ENCODE peak calls at places on chromosomes 2 and 18, in seven cellular contexts. One of them, this sample, is unnamed.

GRCh38 chr2:102130651-102130991 is 11.9 kb upstream of the IL1R1 start:
- DNase-seq in ovary: no peak
- DNase-seq in fibroblast of the aortic adventitia: peak
- DNase-seq in esophagus squamous epithelium: no peak
- DNase-seq in fibroblast of pulmonary artery: peak
- DNase-seq in neural progenitor cell: no peak
- DNase-seq in A549: no peak
- DNase-seq in this sample: no peak

GRCh38 chr2:215397632-215398341 is 38.1 kb downstream of the FN1 start:
- DNase-seq in A549: no peak
- DNase-seq in neural progenitor cell: no peak
- DNase-seq in fibroblast of pulmonary artery: no peak
- DNase-seq in fibroblast of the aortic adventitia: peak
- DNase-seq in esophagus squamous epithelium: no peak
- DNase-seq in ovary: no peak
- DNase-seq in this sample: no peak

GRCh38 chr18:68376931-68377330 is 338.0 kb downstream of the TMX3 start:
- DNase-seq in esophagus squamous epithelium: no peak
- DNase-seq in fibroblast of the aortic adventitia: peak
- DNase-seq in neural progenitor cell: no peak
- DNase-seq in A549: no peak
- DNase-seq in ovary: no peak
- DNase-seq in fibroblast of pulmonary artery: no peak
- DNase-seq in this sample: no peak

GRCh38 chr2:10835052-10835970 is 22.7 kb upstream of the PDIA6 start:
- DNase-seq in esophagus squamous epithelium: no peak
- DNase-seq in ovary: peak
- DNase-seq in fibroblast of the aortic adventitia: no peak
- DNase-seq in neural progenitor cell: peak
- DNase-seq in fibroblast of pulmonary artery: peak
- DNase-seq in A549: peak
- DNase-seq in this sample: no peak

GRCh38 chr18:76255070-76255683 is 239.9 kb downstream of the ZNF516 start:
- DNase-seq in ovary: no peak
- DNase-seq in A549: no peak
- DNase-seq in neural progenitor cell: no peak
- DNase-seq in fibroblast of the aortic adventitia: no peak
- DNase-seq in fibroblast of pulmonary artery: no peak
- DNase-seq in esophagus squamous epithelium: no peak
- DNase-seq in this sample: no peak

GRCh38 chr2:47310801-47311560 is 92.0 kb upstream of the MSH2 start:
- DNase-seq in A549: no peak
- DNase-seq in esophagus squamous epithelium: no peak
- DNase-seq in fibroblast of pulmonary artery: no peak
- DNase-seq in neural progenitor cell: peak
- DNase-seq in fibroblast of the aortic adventitia: no peak
- DNase-seq in ovary: no peak
- DNase-seq in this sample: no peak

GRCh38 chr2:219362524-219363164 is 25.1 kb downstream of the DNPEP start:
- DNase-seq in esophagus squamous epithelium: no peak
- DNase-seq in neural progenitor cell: no peak
- DNase-seq in fibroblast of the aortic adventitia: peak
- DNase-seq in A549: no peak
- DNase-seq in ovary: no peak
- DNase-seq in fibroblast of pulmonary artery: peak
- DNase-seq in this sample: peak

GRCh38 chr2:113965644-113966043 is 75.8 kb downstream of the ACTR3 start:
- DNase-seq in neural progenitor cell: peak
- DNase-seq in A549: no peak
- DNase-seq in ovary: no peak
- DNase-seq in fibroblast of the aortic adventitia: peak
- DNase-seq in esophagus squamous epithelium: no peak
- DNase-seq in fibroblast of pulmonary artery: peak
- DNase-seq in this sample: no peak

GRCh38 chr18:6741290-6741689 is 11.8 kb downstream of the ARHGAP28 start:
- DNase-seq in esophagus squamous epithelium: no peak
- DNase-seq in neural progenitor cell: no peak
- DNase-seq in fibroblast of pulmonary artery: peak
- DNase-seq in fibroblast of the aortic adventitia: peak
- DNase-seq in ovary: peak
- DNase-seq in A549: peak
- DNase-seq in this sample: peak

GRCh38 chr2:181900007-181900651 is 8.6 kb downstream of the ITPRID2 start:
- DNase-seq in A549: no peak
- DNase-seq in esophagus squamous epithelium: no peak
- DNase-seq in neural progenitor cell: no peak
- DNase-seq in fibroblast of pulmonary artery: no peak
- DNase-seq in fibroblast of the aortic adventitia: no peak
- DNase-seq in ovary: no peak
- DNase-seq in this sample: no peak

GRCh38 chr2:68926782-68927181 is 25.9 kb downstream of the GKN2 start:
- DNase-seq in neural progenitor cell: no peak
- DNase-seq in fibroblast of pulmonary artery: no peak
- DNase-seq in fibroblast of the aortic adventitia: no peak
- DNase-seq in ovary: no peak
- DNase-seq in esophagus squamous epithelium: no peak
- DNase-seq in A549: no peak
- DNase-seq in this sample: no peak

GRCh38 chr18:36094431-36094830 is 27.1 kb upstream of the RPRD1A start:
- DNase-seq in ovary: no peak
- DNase-seq in esophagus squamous epithelium: no peak
- DNase-seq in fibroblast of the aortic adventitia: no peak
- DNase-seq in A549: no peak
- DNase-seq in neural progenitor cell: no peak
- DNase-seq in fibroblast of pulmonary artery: no peak
- DNase-seq in this sample: no peak

GRCh38 chr2:225414902-225415301 is 15.4 kb downstream of the NYAP2 start:
- DNase-seq in fibroblast of pulmonary artery: no peak
- DNase-seq in A549: no peak
- DNase-seq in ovary: no peak
- DNase-seq in fibroblast of the aortic adventitia: no peak
- DNase-seq in neural progenitor cell: no peak
- DNase-seq in esophagus squamous epithelium: no peak
- DNase-seq in this sample: no peak

GRCh38 chr18:50453014-50453680 is 78.3 kb downstream of the SKA1 start:
- DNase-seq in fibroblast of the aortic adventitia: no peak
- DNase-seq in neural progenitor cell: no peak
- DNase-seq in A549: no peak
- DNase-seq in esophagus squamous epithelium: no peak
- DNase-seq in fibroblast of pulmonary artery: no peak
- DNase-seq in ovary: no peak
- DNase-seq in this sample: no peak

GRCh38 chr2:76381624-76382023 is 670.9 kb upstream of the GCFC2 start:
- DNase-seq in fibroblast of pulmonary artery: no peak
- DNase-seq in ovary: no peak
- DNase-seq in neural progenitor cell: no peak
- DNase-seq in esophagus squamous epithelium: no peak
- DNase-seq in fibroblast of the aortic adventitia: no peak
- DNase-seq in A549: no peak
- DNase-seq in this sample: no peak

GRCh38 chr2:70851704-70852103 is 16.1 kb upstream of the CD207 start:
- DNase-seq in fibroblast of the aortic adventitia: no peak
- DNase-seq in ovary: no peak
- DNase-seq in neural progenitor cell: no peak
- DNase-seq in esophagus squamous epithelium: no peak
- DNase-seq in A549: no peak
- DNase-seq in fibroblast of pulmonary artery: peak
- DNase-seq in this sample: no peak

GRCh38 chr2:75021672-75022071 is 63.2 kb downstream of the POLE4 start:
- DNase-seq in fibroblast of pulmonary artery: peak
- DNase-seq in ovary: no peak
- DNase-seq in neural progenitor cell: no peak
- DNase-seq in esophagus squamous epithelium: no peak
- DNase-seq in fibroblast of the aortic adventitia: peak
- DNase-seq in A549: no peak
- DNase-seq in this sample: peak

DNA sequence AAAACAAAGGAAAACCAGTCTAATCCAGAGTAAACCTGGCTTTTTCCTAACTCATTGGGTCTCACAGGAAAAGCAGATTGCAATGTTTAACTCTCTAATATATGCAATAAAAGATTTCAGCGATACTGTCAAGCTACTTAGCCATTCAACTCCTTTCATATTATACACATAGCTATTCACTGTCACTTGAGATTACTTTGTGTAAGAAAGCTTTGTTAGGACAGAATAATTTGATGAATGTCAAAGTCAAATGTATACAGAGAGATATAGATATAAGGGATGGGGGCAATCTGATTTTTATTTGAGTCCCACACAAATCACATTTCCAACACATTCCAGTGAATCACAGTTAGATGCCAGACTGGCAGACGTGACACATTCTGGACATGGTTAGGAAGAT is 1441.9 kb upstream of the CELF4 start:
- DNase-seq in neural progenitor cell: no peak
- DNase-seq in fibroblast of the aortic adventitia: no peak
- DNase-seq in fibroblast of pulmonary artery: no peak
- DNase-seq in A549: no peak
- DNase-seq in esophagus squamous epithelium: no peak
- DNase-seq in ovary: no peak
- DNase-seq in this sample: no peak
- H3K4me3 ChIP-seq in neural progenitor cell: no peak
- H3K4me3 ChIP-seq in fibroblast of the aortic adventitia: no peak
- H3K4me3 ChIP-seq in fibroblast of pulmonary artery: no peak
- H3K4me3 ChIP-seq in A549: no peak
- H3K4me3 ChIP-seq in esophagus squamous epithelium: no peak
- H3K4me3 ChIP-seq in ovary: no peak
- H3K4me3 ChIP-seq in this sample: no peak

GRCh38 chr2:190340369-190340768 is 3.0 kb upstream of the INPP1 start:
- DNase-seq in fibroblast of the aortic adventitia: no peak
- DNase-seq in fibroblast of pulmonary artery: peak
- DNase-seq in neural progenitor cell: peak
- DNase-seq in A549: no peak
- DNase-seq in ovary: no peak
- DNase-seq in esophagus squamous epithelium: no peak
- DNase-seq in this sample: no peak

GRCh38 chr2:190343170-190343499 is 254 bp upstream of the INPP1 start:
- DNase-seq in fibroblast of pulmonary artery: no peak
- DNase-seq in ovary: no peak
- DNase-seq in esophagus squamous epithelium: no peak
- DNase-seq in neural progenitor cell: no peak
- DNase-seq in A549: no peak
- DNase-seq in fibroblast of the aortic adventitia: no peak
- DNase-seq in this sample: no peak

GRCh38 chr2:190343500-190344274 is at the start of gene INPP1:
- DNase-seq in fibroblast of pulmonary artery: peak
- DNase-seq in esophagus squamous epithelium: peak
- DNase-seq in fibroblast of the aortic adventitia: peak
- DNase-seq in neural progenitor cell: peak
- DNase-seq in ovary: peak
- DNase-seq in A549: peak
- DNase-seq in this sample: no peak

GRCh38 chr2:190342601-190343000 is 788 bp upstream of the INPP1 start:
- DNase-seq in ovary: no peak
- DNase-seq in fibroblast of the aortic adventitia: no peak
- DNase-seq in A549: no peak
- DNase-seq in esophagus squamous epithelium: no peak
- DNase-seq in fibroblast of pulmonary artery: no peak
- DNase-seq in neural progenitor cell: no peak
- DNase-seq in this sample: no peak

GRCh38 chr2:190344275-190344827 is 962 bp downstream of the INPP1 start:
- DNase-seq in fibroblast of the aortic adventitia: no peak
- DNase-seq in fibroblast of pulmonary artery: no peak
- DNase-seq in ovary: no peak
- DNase-seq in esophagus squamous epithelium: no peak
- DNase-seq in neural progenitor cell: no peak
- DNase-seq in A549: peak
- DNase-seq in this sample: no peak
- TF ChIP-seq CTCF in fibroblast of the aortic adventitia: peak
- TF ChIP-seq CTCF in fibroblast of pulmonary artery: peak
- TF ChIP-seq CTCF in ovary: no peak
- TF ChIP-seq CTCF in esophagus squamous epithelium: peak
- TF ChIP-seq CTCF in neural progenitor cell: peak
- TF ChIP-seq CTCF in A549: peak
- TF ChIP-seq CTCF in this sample: peak

GRCh38 chr2:241860184-241861078 is 1.7 kb upstream of the PDCD1 start:
- DNase-seq in ovary: peak
- DNase-seq in esophagus squamous epithelium: no peak
- DNase-seq in fibroblast of the aortic adventitia: no peak
- DNase-seq in neural progenitor cell: no peak
- DNase-seq in A549: no peak
- DNase-seq in fibroblast of pulmonary artery: no peak
- DNase-seq in this sample: no peak

GRCh38 chr2:241861264-241861663 is 2.6 kb upstream of the PDCD1 start:
- DNase-seq in esophagus squamous epithelium: no peak
- DNase-seq in fibroblast of pulmonary artery: no peak
- DNase-seq in neural progenitor cell: no peak
- DNase-seq in A549: no peak
- DNase-seq in ovary: no peak
- DNase-seq in fibroblast of the aortic adventitia: no peak
- DNase-seq in this sample: no peak

GRCh38 chr2:241859017-241859435 is 332 bp upstream of the PDCD1 start:
- DNase-seq in neural progenitor cell: no peak
- DNase-seq in ovary: no peak
- DNase-seq in fibroblast of the aortic adventitia: no peak
- DNase-seq in A549: no peak
- DNase-seq in esophagus squamous epithelium: no peak
- DNase-seq in fibroblast of pulmonary artery: no peak
- DNase-seq in this sample: no peak

GRCh38 chr2:241858206-241859016 is at the start of gene PDCD1:
- DNase-seq in esophagus squamous epithelium: no peak
- DNase-seq in fibroblast of pulmonary artery: no peak
- DNase-seq in ovary: peak
- DNase-seq in neural progenitor cell: no peak
- DNase-seq in fibroblast of the aortic adventitia: no peak
- DNase-seq in A549: no peak
- DNase-seq in this sample: no peak

DNA sequence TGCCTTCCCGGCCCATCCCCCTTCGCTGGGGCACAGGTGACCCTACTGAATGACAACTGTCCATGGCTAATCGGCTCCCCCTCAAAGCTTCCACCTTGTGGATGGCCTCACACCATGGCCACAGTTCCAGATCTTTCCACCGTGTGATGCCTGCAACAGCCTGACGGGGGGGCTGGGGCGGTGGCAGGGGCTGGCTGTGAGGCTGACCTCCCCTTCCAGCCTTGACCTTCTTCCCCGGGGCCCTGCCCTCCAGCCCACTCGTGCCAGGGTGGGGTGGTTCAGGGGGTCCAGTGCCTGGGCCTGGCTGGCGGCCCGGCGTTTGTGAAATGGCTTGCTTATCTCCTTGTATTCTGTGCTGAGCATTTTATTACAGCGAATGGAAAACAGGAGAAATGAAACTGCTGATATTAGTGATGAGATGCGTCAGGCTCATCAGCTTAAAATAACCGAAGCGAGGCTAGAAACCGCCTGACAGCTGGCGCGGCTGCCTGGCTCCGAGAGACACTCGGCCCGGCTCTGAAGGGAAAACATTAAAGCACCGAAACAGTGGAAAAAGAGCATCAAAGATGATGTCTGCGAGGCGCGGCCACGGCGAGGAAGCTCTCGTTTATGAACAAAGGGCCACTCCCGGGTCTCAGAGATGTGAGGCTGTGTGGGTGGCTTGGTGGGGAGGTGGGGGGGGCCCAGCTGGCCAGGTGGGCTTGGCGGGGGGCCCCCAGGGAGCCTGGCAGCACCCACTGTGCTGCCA is 916 bp upstream of the PDCD1 start:
- DNase-seq in A549: no peak
- DNase-seq in fibroblast of the aortic adventitia: peak
- DNase-seq in esophagus squamous epithelium: no peak
- DNase-seq in neural progenitor cell: no peak
- DNase-seq in fibroblast of pulmonary artery: peak
- DNase-seq in ovary: peak
- DNase-seq in this sample: no peak
- H3K4me3 ChIP-seq in A549: no peak
- H3K4me3 ChIP-seq in fibroblast of the aortic adventitia: peak
- H3K4me3 ChIP-seq in esophagus squamous epithelium: peak
- H3K4me3 ChIP-seq in neural progenitor cell: no peak
- H3K4me3 ChIP-seq in fibroblast of pulmonary artery: peak
- H3K4me3 ChIP-seq in ovary: peak
- H3K4me3 ChIP-seq in this sample: no peak

GRCh38 chr18:57550510-57550909 is 36.0 kb downstream of the FECH start:
- DNase-seq in neural progenitor cell: peak
- DNase-seq in A549: no peak
- DNase-seq in ovary: no peak
- DNase-seq in fibroblast of pulmonary artery: no peak
- DNase-seq in fibroblast of the aortic adventitia: no peak
- DNase-seq in esophagus squamous epithelium: no peak
- DNase-seq in this sample: no peak
- TF ChIP-seq CTCF in neural progenitor cell: no peak
- TF ChIP-seq CTCF in A549: no peak
- TF ChIP-seq CTCF in ovary: no peak
- TF ChIP-seq CTCF in fibroblast of pulmonary artery: no peak
- TF ChIP-seq CTCF in fibroblast of the aortic adventitia: no peak
- TF ChIP-seq CTCF in esophagus squamous epithelium: no peak
- TF ChIP-seq CTCF in this sample: no peak

This sample was measured in astrocyte of the cerebellum.